ENCODE peak calls at places on chromosomes 13 and 19, in ten cellular contexts. B is gastrocnemius medialis, Y is Panc1, L is pancreas, Q is heart left ventricle, Z is GM12878, M is GM23338, F is PC-3, K is left lung, H is HepG2. W is an unnamed sample. For H3K36me3 and H3K4me1, the result is how much of the 10 kb centered on the place peaks cover.

GRCh38 chr13:44259045-44260042 is 114.3 kb upstream of the SERP2 start:
- ATAC-seq in L (peak), M (no peak), H (no peak), F (peak), K (peak), Z (peak), Y (no peak), Q (peak), B (peak), W (peak)

GRCh38 chr19:43607238-43608205 is 4.4 kb upstream of the SRRM5 start:
- ATAC-seq in K (no peak), Q (no peak), B (no peak), H (no peak), L (no peak), Y (no peak), F (no peak), M (no peak), Z (no peak), W (no peak)

GRCh38 chr19:11046608-11047354 is 42.5 kb upstream of the LDLR start:
- ATAC-seq in K (no peak), B (no peak), M (no peak), Z (peak), H (no peak), L (no peak), Q (no peak), F (no peak), Y (no peak), W (no peak)

GRCh38 chr19:5557691-5558090 is 10.1 kb downstream of the TINCR start:
- ATAC-seq in Q (no peak), H (no peak), M (no peak), Y (no peak), K (peak), Z (no peak), F (no peak), B (no peak), L (no peak), W (no peak)

GRCh38 chr13:49343255-49343654 is 95.5 kb downstream of the CDADC1 start:
- ATAC-seq in L (no peak), H (no peak), B (no peak), Y (no peak), Z (no peak), F (no peak), Q (no peak), K (no peak), M (no peak), W (no peak)

GRCh38 chr13:95258098-95258497 is 43.2 kb downstream of the ABCC4 start:
- ATAC-seq in M (no peak), F (no peak), L (no peak), H (no peak), B (no peak), Y (no peak), Z (no peak), K (no peak), Q (no peak), W (no peak)

GRCh38 chr13:55714120-55714519 is 1426.6 kb upstream of the PRR20A start:
- ATAC-seq in Z (no peak), B (no peak), M (no peak), Y (no peak), K (no peak), F (no peak), H (no peak), L (no peak), Q (no peak), W (no peak)

GRCh38 chr13:29954082-29955043 is 103.9 kb upstream of the UBL3 start:
- ATAC-seq in Q (no peak), M (no peak), L (no peak), Z (no peak), Y (no peak), H (peak), B (no peak), K (peak), F (no peak), W (no peak)

GRCh38 chr19:9128171-9128570 is 1.4 kb upstream of the OR7G3 start:
- ATAC-seq in Q (no peak), L (no peak), H (no peak), M (no peak), F (peak), Z (no peak), B (no peak), K (no peak), Y (peak), W (no peak)

GRCh38 chr19:58400638-58400915 is 5.1 kb downstream of the RNF225 start:
- ATAC-seq in F (no peak), Z (no peak), Y (no peak), M (no peak), H (peak), Q (no peak), L (no peak), K (no peak), B (no peak), W (no peak)

GRCh38 chr13:46089213-46089612 is 15.6 kb downstream of the CPB2 start:
- ATAC-seq in K (no peak), B (no peak), M (peak), L (no peak), H (no peak), Q (no peak), Y (no peak), Z (no peak), F (no peak), W (no peak)

GRCh38 chr13:42574011-42574410 is at the start of gene TNFSF11:
- ATAC-seq in K (peak), H (no peak), B (no peak), F (no peak), Y (peak), M (peak), L (peak), Z (peak), Q (no peak), W (no peak)

GRCh38 chr13:112655898-112656297 is 33.9 kb upstream of the ATP11A start:
- ATAC-seq in H (no peak), K (no peak), L (no peak), Z (no peak), Q (no peak), M (no peak), B (no peak), F (no peak), Y (no peak), W (no peak)

GRCh38 chr19:3932931-3933810 is at the start of gene NMRK2:
- ATAC-seq in L (no peak), Q (peak), M (peak), B (peak), H (no peak), Z (no peak), K (no peak), Y (no peak), F (no peak), W (peak)

GRCh38 chr19:9966448-9966847 is 30.1 kb upstream of the OLFM2 start:
- ATAC-seq in M (peak), Q (no peak), L (no peak), K (no peak), H (no peak), F (no peak), Z (no peak), Y (peak), B (no peak), W (no peak)

DNA sequence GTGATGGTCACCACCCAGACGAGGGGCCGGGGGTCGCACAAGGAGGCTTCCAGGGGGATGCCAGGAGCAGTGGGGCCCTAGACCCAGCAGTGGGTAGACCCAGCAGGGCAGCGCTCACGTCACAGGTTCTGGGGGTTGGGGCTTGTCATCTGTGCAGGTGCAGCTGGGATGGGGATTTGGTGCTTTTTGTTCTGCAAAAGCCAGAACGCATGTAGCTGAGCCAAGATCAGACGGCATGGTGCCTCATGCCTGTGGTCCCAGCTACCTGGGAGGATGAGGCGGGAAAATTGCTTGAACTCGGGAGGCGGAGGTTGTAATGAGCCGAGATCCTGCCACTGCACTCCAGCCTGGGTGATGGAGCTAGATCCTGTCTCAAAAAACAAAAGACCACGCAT is 15.2 kb downstream of the CSNK1G2 start:
- ATAC-seq in F (no peak), Y (no peak), B (no peak), Z (no peak), L (no peak), M (no peak), H (no peak), K (no peak), Q (no peak), W (no peak)
- H3K36me3 ChIP-seq in F (under half), Y (under half), B (under half), Z (under half), L (under half), M (under half), H (under half), K (under half), Q (under half), W (under half)

GRCh38 chr19:33269016-33269415 is 33.3 kb downstream of the CEBPA start:
- ATAC-seq in H (peak), M (peak), F (no peak), L (no peak), Z (no peak), K (no peak), B (no peak), Y (no peak), Q (no peak), W (no peak)
- TF ChIP-seq CTCF in H (no peak), M (no peak), F (no peak), L (no peak), Z (no peak), K (no peak), B (no peak), Y (no peak), Q (no peak), W (no peak)

DNA sequence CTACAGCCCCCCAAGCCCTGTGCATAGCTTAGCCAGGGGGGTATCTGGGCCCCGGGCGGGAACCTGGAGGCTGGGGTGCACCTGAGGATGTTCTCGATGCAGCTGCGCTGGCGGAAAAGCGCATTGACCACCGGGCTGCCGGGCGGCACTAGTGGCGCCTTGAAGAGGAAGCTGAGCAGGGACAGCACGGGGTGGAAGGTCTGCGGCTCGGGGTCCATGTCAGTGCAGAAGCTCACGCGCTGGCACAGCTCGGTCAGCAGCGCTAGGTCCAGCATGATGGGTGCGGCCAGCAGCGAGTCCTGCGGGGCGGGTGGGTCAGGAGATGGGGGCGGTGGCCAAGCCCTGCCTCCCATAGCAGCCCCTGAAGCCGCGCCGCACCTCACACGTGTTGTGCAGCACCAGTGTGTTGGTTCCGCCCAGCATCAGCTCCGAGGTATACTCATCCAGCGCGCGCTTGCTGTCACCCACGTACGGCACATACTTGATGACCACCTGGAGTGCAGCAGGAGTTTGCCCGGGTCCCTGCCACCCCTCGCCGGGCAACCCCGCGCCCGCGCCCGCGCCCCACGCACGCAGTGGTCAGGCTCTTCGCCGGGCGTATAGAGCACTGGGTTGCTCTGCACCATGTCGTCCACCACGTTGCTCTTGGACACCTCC is 2.6 kb downstream of the ISYNA1 start:
- ATAC-seq in K (no peak), H (no peak), F (no peak), Q (no peak), M (no peak), B (no peak), L (no peak), Z (no peak), Y (no peak), W (no peak)
- H3K4me1 ChIP-seq in K (under half), H (under half), F (under half), Q (half or more), M (under half), B (under half), L (under half), Z (under half), Y (under half), W (half or more)

DNA sequence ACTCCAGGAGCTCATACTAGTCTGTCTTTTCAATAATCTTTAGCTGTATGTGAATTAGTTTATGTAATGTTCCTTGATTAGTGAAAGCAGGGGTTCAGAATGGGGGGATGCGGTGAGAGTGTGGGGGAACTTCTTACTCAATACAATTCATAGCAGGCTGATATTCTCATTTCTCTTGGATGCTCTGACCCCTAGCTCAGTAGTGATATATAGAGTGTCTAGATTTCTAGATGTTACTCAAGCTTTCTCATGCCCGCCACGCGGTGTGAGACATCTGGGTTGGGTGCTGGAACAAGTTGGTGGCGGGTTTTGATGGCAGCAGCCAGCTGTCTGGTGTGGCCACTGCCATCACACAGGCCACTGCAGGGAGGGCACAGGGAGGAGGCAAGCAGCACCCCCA is 39.3 kb upstream of the FLT1 start:
- ATAC-seq in Z (peak), L (no peak), K (no peak), H (no peak), Y (no peak), F (no peak), B (no peak), Q (no peak), M (no peak), W (no peak)
- H3K36me3 ChIP-seq in Z (under half), L (under half), K (under half), H (under half), Y (under half), F (under half), B (under half), Q (under half), M (under half), W (under half)